ENCODE peak calls at places on chromosomes 6 and 20, in nine cellular contexts. T, A, R, Z, K, I, J, F and B are unnamed samples.

GRCh38 chr6:37492236-37493046 is 7.3 kb downstream of the CCDC167 start:
- DNase-seq in A (no peak), K (no peak), I (no peak), R (no peak), Z (no peak), J (no peak), T (no peak), F (no peak), B (no peak)

GRCh38 chr6:28643017-28643740 is 117.5 kb downstream of the GPX5 start:
- DNase-seq in A (no peak), I (no peak), R (peak; percentile 63), Z (no peak), J (no peak), K (no peak), T (no peak), F (peak; percentile 46), B (no peak)

GRCh38 chr6:1346556-1347186 is 34.8 kb downstream of the FOXQ1 start:
- DNase-seq in R (no peak), J (no peak), Z (no peak), K (no peak), F (no peak), T (no peak), I (no peak), A (no peak), B (no peak)

GRCh38 chr20:49303211-49303610 is 25.4 kb upstream of the ZNFX1 start:
- DNase-seq in J (no peak), Z (no peak), A (no peak), I (no peak), R (peak; percentile 58), K (no peak), T (no peak), F (no peak), B (no peak)

GRCh38 chr20:55160022-55160421 is 684.6 kb downstream of the DOK5 start:
- DNase-seq in T (no peak), F (no peak), R (peak; percentile 37), I (no peak), J (no peak), Z (no peak), K (no peak), A (peak; percentile 9), B (no peak)

GRCh38 chr20:13259921-13260320 is 38.8 kb downstream of the ISM1 start:
- DNase-seq in T (no peak), J (no peak), A (no peak), F (no peak), Z (no peak), R (no peak), I (no peak), K (no peak), B (no peak)

GRCh38 chr20:38460040-38460623 is 12.5 kb upstream of the RALGAPB start:
- DNase-seq in I (no peak), A (peak; percentile 87), Z (no peak), J (no peak), R (peak; percentile 88), T (no peak), K (no peak), F (no peak), B (no peak)

GRCh38 chr6:106077881-106078280 is 8.3 kb upstream of the PRDM1 start:
- DNase-seq in I (no peak), R (no peak), K (no peak), F (no peak), A (no peak), J (no peak), Z (no peak), T (no peak), B (no peak)

GRCh38 chr20:24667689-24668383 is 198.4 kb downstream of the SYNDIG1 start:
- DNase-seq in R (no peak), J (no peak), A (no peak), Z (no peak), T (peak; percentile 16), F (no peak), K (no peak), I (no peak), B (no peak)

GRCh38 chr6:102832021-102832420 is 1438.5 kb downstream of the GRIK2 start:
- DNase-seq in Z (no peak), J (no peak), A (no peak), I (no peak), R (no peak), F (no peak), K (no peak), T (no peak), B (no peak)

GRCh38 chr20:3162080-3162611 is 2.5 kb upstream of the FASTKD5 start:
- DNase-seq in T (no peak), J (no peak), Z (no peak), A (no peak), F (no peak), R (no peak), I (no peak), K (no peak), B (no peak)

GRCh38 chr6:107340881-107341280 is 118.5 kb downstream of the PDSS2 start:
- DNase-seq in K (no peak), A (no peak), J (no peak), T (no peak), Z (no peak), I (no peak), R (no peak), F (no peak), B (no peak)

GRCh38 chr6:26043389-26044139 is 43.7 kb upstream of the HFE start:
- DNase-seq in T (peak; percentile 89), I (peak; percentile 62), J (peak; percentile 29), A (peak; percentile 92), R (peak; percentile 99), F (peak; percentile 51), K (no peak), Z (peak; percentile 88), B (peak; percentile 82)

GRCh38 chr20:62220666-62221568 is 839 bp upstream of the HRH3 start:
- DNase-seq in I (no peak), Z (no peak), T (no peak), R (no peak), F (no peak), J (no peak), A (no peak), K (no peak), B (no peak)

GRCh38 chr20:38406476-38406875 is 28.7 kb downstream of the SNHG17 start:
- DNase-seq in J (no peak), Z (no peak), F (no peak), I (no peak), K (no peak), R (no peak), T (no peak), A (no peak), B (no peak)

GRCh38 chr6:39791850-39792500 is at the start of gene DAAM2:
- DNase-seq in R (peak; percentile 42), J (peak; percentile 77), Z (peak; percentile 78), A (no peak), I (no peak), T (peak; percentile 80), F (peak; percentile 60), K (peak; percentile 76), B (no peak)
- TF ChIP-seq CTCF in R (peak; percentile 46), J (no peak), Z (no peak), A (peak; percentile 43), I (no peak), T (no peak), F (no peak), K (no peak), B (no peak)

DNA sequence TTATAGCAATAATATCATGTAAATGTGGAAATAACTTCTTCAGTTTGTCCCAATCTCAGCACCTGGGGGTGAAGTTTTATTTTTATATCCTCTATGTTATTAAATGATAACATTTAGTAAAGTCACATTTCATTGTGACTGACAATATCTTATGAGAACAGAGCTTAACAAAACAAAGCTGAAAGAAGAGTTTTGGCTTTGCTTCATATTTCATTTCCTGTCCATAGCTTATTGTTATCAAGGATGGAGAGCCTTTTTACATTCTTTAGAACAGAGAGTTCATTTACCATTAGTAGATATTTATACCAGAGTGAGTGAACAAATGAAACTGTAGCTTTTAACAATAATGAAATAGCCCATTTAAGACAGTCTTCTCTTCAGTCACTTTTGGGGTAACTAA is 231.9 kb upstream of the SGK1 start:
- DNase-seq in I (no peak), R (no peak), K (no peak), J (no peak), F (no peak), T (no peak), Z (no peak), A (no peak), B (no peak)
- TF ChIP-seq CTCF in I (no peak), R (no peak), K (no peak), J (no peak), F (no peak), T (no peak), Z (no peak), A (no peak), B (no peak)

DNA sequence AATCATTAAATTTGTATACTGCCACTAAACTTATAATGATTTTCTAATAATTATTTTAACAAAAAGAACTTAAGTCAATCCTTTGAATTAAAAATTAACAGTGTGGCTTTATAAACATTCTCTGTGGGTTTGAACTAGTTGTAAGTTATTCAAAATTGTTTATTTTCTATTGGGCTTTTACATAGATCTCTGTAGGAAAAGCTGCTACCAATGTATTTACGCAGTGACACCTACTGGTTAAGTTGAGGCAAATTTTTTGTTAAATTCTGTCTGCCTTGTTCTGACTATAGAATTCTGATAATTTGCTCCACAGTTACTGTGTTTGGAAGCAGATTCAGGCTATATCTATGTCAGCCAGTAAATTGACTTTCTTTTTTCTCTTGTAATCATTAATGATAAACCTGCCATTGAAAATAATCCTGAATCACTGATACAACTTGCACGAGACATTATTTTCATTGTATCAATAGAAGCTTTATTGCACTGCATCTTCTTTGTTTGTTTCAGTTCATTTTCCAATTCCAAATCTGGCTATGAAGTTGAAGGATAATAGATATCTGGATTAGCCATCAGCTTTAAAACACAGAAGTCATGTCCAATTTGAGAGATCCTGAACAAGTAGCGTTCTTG is 66.0 kb upstream of the UTRN start:
- DNase-seq in Z (no peak), A (peak; percentile 18), I (no peak), R (peak; percentile 64), K (no peak), T (no peak), J (no peak), F (no peak), B (peak; percentile 58)
- TF ChIP-seq CTCF in Z (no peak), A (peak; percentile 58), I (peak; percentile 88), R (peak; percentile 58), K (peak; percentile 80), T (peak; percentile 29), J (peak; percentile 73), F (peak; percentile 69), B (peak; percentile 65)

GRCh38 chr20:22213271-22213670 is 371.1 kb downstream of the FOXA2 start:
- DNase-seq in K (no peak), A (no peak), Z (no peak), J (no peak), T (no peak), F (no peak), I (no peak), R (no peak), B (no peak)

GRCh38 chr20:22217712-22218352 is 366.5 kb downstream of the FOXA2 start:
- DNase-seq in T (no peak), A (no peak), R (no peak), I (no peak), F (no peak), J (peak; percentile 18), K (no peak), Z (no peak), B (no peak)

GRCh38 chr20:22214296-22214695 is 370.1 kb downstream of the FOXA2 start:
- DNase-seq in K (no peak), R (no peak), A (no peak), J (no peak), I (no peak), T (no peak), F (no peak), Z (no peak), B (no peak)

DNA sequence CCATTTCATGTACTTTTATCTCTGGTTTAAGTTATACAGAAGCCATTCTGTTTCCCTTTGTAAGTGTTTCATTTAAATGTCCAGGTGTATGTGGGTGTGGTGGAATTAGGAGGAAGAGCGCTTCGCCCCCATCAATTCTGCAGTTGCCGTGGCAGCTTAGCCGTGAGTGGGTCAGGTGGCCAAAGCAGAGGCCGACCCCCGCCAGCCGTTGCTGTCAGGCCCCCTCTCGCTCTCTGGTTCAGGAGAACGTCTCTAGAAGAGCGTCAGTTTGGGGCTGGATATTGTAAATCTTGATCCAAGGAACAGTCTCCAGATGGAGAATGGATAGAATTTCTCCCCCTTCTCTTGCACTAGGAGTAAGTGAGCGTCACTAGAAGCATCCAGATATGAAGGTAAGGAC is 367.4 kb downstream of the FOXA2 start:
- DNase-seq in A (no peak), R (no peak), F (no peak), T (no peak), J (no peak), Z (no peak), K (no peak), I (no peak), B (no peak)
- TF ChIP-seq CTCF in A (no peak), R (no peak), F (no peak), T (no peak), J (no peak), Z (no peak), K (no peak), I (no peak), B (no peak)